ENCODE peak calls at places on chromosome 12, in eight cellular contexts. One of them, this sample, is unnamed.

GRCh38 chr12:90572778-90573177 is 382.2 kb downstream of the CCER1 start:
- DNase-seq in cardiac muscle cell: no peak
- DNase-seq in Peyer's patch: no peak
- DNase-seq in GM23338: no peak
- DNase-seq in stomach: no peak
- DNase-seq in esophagus squamous epithelium: no peak
- DNase-seq in SK-N-SH: no peak
- DNase-seq in fibroblast of lung: no peak
- DNase-seq in this sample: no peak

GRCh38 chr12:8493084-8493483 is 20.2 kb upstream of the CLEC4D start:
- DNase-seq in cardiac muscle cell: no peak
- DNase-seq in Peyer's patch: no peak
- DNase-seq in GM23338: no peak
- DNase-seq in stomach: no peak
- DNase-seq in esophagus squamous epithelium: no peak
- DNase-seq in SK-N-SH: no peak
- DNase-seq in fibroblast of lung: no peak
- DNase-seq in this sample: no peak

GRCh38 chr12:101097829-101098580 is 112.0 kb downstream of the SLC5A8 start:
- DNase-seq in cardiac muscle cell: no peak
- DNase-seq in Peyer's patch: no peak
- DNase-seq in GM23338: no peak
- DNase-seq in stomach: no peak
- DNase-seq in esophagus squamous epithelium: no peak
- DNase-seq in SK-N-SH: no peak
- DNase-seq in fibroblast of lung: no peak
- DNase-seq in this sample: no peak

GRCh38 chr12:115660211-115660805 is 617.2 kb downstream of the MED13L start:
- DNase-seq in cardiac muscle cell: peak; percentile 69
- DNase-seq in Peyer's patch: peak; percentile 62
- DNase-seq in GM23338: no peak
- DNase-seq in stomach: peak; percentile 31
- DNase-seq in esophagus squamous epithelium: no peak
- DNase-seq in SK-N-SH: no peak
- DNase-seq in fibroblast of lung: peak; percentile 10
- DNase-seq in this sample: peak; percentile 30

GRCh38 chr12:89951050-89951693 is 242.5 kb upstream of the ATP2B1 start:
- DNase-seq in cardiac muscle cell: no peak
- DNase-seq in Peyer's patch: no peak
- DNase-seq in GM23338: no peak
- DNase-seq in stomach: no peak
- DNase-seq in esophagus squamous epithelium: no peak
- DNase-seq in SK-N-SH: no peak
- DNase-seq in fibroblast of lung: peak; percentile 30
- DNase-seq in this sample: no peak

GRCh38 chr12:121455766-121456420 is 56.0 kb downstream of the RNF34 start:
- DNase-seq in cardiac muscle cell: no peak
- DNase-seq in Peyer's patch: no peak
- DNase-seq in GM23338: no peak
- DNase-seq in stomach: no peak
- DNase-seq in esophagus squamous epithelium: no peak
- DNase-seq in SK-N-SH: no peak
- DNase-seq in fibroblast of lung: no peak
- DNase-seq in this sample: no peak

GRCh38 chr12:3520711-3521110 is 29.7 kb downstream of the PRMT8 start:
- DNase-seq in cardiac muscle cell: no peak
- DNase-seq in Peyer's patch: no peak
- DNase-seq in GM23338: no peak
- DNase-seq in stomach: no peak
- DNase-seq in esophagus squamous epithelium: no peak
- DNase-seq in SK-N-SH: no peak
- DNase-seq in fibroblast of lung: no peak
- DNase-seq in this sample: no peak

GRCh38 chr12:77382096-77382742 is 316.9 kb upstream of the E2F7 start:
- DNase-seq in cardiac muscle cell: peak; percentile 45
- DNase-seq in Peyer's patch: no peak
- DNase-seq in GM23338: peak; percentile 45
- DNase-seq in stomach: no peak
- DNase-seq in esophagus squamous epithelium: no peak
- DNase-seq in SK-N-SH: no peak
- DNase-seq in fibroblast of lung: peak; percentile 31
- DNase-seq in this sample: no peak

DNA sequence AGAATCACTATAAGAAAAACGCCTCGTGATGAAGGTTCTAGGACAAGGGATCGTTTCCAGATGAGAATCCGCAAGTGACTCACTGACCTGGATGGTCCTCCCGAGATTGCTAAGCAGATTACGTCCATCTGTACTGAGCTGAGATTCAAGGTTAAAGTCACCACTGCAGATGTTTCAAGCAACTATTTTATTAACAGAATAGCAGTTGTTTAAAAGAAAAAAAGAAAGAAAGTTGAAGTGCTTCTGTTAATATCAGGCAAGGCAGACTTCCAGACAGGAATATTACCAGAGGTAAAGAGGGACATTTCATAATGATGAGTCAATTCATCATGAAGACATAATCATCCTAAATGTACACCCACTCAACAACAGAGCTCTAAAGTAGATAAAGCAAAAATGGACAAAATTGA is 17.9 kb downstream of the PXN start:
- DNase-seq in cardiac muscle cell: no peak
- DNase-seq in Peyer's patch: no peak
- DNase-seq in GM23338: no peak
- DNase-seq in stomach: no peak
- DNase-seq in esophagus squamous epithelium: no peak
- DNase-seq in SK-N-SH: no peak
- DNase-seq in fibroblast of lung: peak; percentile 49
- DNase-seq in this sample: no peak
- H3K4me3 ChIP-seq in cardiac muscle cell: no peak overlapping the region
- H3K4me3 ChIP-seq in Peyer's patch: no peak overlapping the region
- H3K4me3 ChIP-seq in GM23338: no peak overlapping the region
- H3K4me3 ChIP-seq in stomach: no peak overlapping the region
- H3K4me3 ChIP-seq in esophagus squamous epithelium: no peak overlapping the region
- H3K4me3 ChIP-seq in SK-N-SH: peak overlapping the region; percentile 32
- H3K4me3 ChIP-seq in fibroblast of lung: no peak overlapping the region
- H3K4me3 ChIP-seq in this sample: no peak overlapping the region

DNA sequence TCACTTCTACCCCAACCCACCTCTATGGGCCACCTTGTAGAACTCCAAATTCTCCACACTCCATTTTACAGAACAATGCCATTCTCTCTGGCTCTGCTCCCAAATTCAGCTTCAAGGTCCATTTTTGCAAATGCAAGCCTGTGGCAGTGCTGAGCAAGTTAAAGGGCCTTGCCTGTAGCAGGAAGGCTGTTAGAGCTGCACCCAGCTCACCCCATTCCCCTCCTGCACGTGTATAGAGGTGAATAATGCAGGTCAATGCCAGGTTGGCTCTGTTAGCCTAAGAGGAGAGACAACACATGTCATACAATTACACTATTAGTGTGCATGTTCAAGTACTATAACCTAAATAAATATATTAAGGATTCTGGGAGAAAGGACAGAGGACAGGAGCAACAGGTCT is 120.4 kb downstream of the TBX5 start:
- DNase-seq in cardiac muscle cell: no peak
- DNase-seq in Peyer's patch: no peak
- DNase-seq in GM23338: no peak
- DNase-seq in stomach: no peak
- DNase-seq in esophagus squamous epithelium: no peak
- DNase-seq in SK-N-SH: no peak
- DNase-seq in fibroblast of lung: no peak
- DNase-seq in this sample: no peak
- H3K27ac ChIP-seq in cardiac muscle cell: peak overlapping the region; percentile 9
- H3K27ac ChIP-seq in Peyer's patch: no peak overlapping the region
- H3K27ac ChIP-seq in GM23338: no peak overlapping the region
- H3K27ac ChIP-seq in stomach: no peak overlapping the region
- H3K27ac ChIP-seq in esophagus squamous epithelium: no peak overlapping the region
- H3K27ac ChIP-seq in SK-N-SH: no peak overlapping the region
- H3K27ac ChIP-seq in fibroblast of lung: no peak overlapping the region
- H3K27ac ChIP-seq in this sample: no peak overlapping the region

GRCh38 chr12:39618701-39619100 is 902 bp downstream of the ABCD2 start:
- DNase-seq in cardiac muscle cell: no peak
- DNase-seq in Peyer's patch: no peak
- DNase-seq in GM23338: no peak
- DNase-seq in stomach: no peak
- DNase-seq in esophagus squamous epithelium: no peak
- DNase-seq in SK-N-SH: no peak
- DNase-seq in fibroblast of lung: no peak
- DNase-seq in this sample: no peak

GRCh38 chr12:39620664-39621658 is 1.4 kb upstream of the ABCD2 start:
- DNase-seq in cardiac muscle cell: peak; percentile 10
- DNase-seq in Peyer's patch: no peak
- DNase-seq in GM23338: no peak
- DNase-seq in stomach: no peak
- DNase-seq in esophagus squamous epithelium: no peak
- DNase-seq in SK-N-SH: no peak
- DNase-seq in fibroblast of lung: peak; percentile 5
- DNase-seq in this sample: no peak

GRCh38 chr12:39619316-39619659 is 315 bp downstream of the ABCD2 start:
- DNase-seq in cardiac muscle cell: peak; percentile 28
- DNase-seq in Peyer's patch: no peak
- DNase-seq in GM23338: peak; percentile 21
- DNase-seq in stomach: no peak
- DNase-seq in esophagus squamous epithelium: no peak
- DNase-seq in SK-N-SH: peak; percentile 32
- DNase-seq in fibroblast of lung: no peak
- DNase-seq in this sample: no peak

GRCh38 chr12:39621670-39622069 is 2.1 kb upstream of the ABCD2 start:
- DNase-seq in cardiac muscle cell: no peak
- DNase-seq in Peyer's patch: no peak
- DNase-seq in GM23338: no peak
- DNase-seq in stomach: no peak
- DNase-seq in esophagus squamous epithelium: no peak
- DNase-seq in SK-N-SH: no peak
- DNase-seq in fibroblast of lung: no peak
- DNase-seq in this sample: no peak

GRCh38 chr12:39619660-39620433 is at the start of gene ABCD2:
- DNase-seq in cardiac muscle cell: peak; percentile 87
- DNase-seq in Peyer's patch: peak; percentile 57
- DNase-seq in GM23338: peak; percentile 90
- DNase-seq in stomach: peak; percentile 31
- DNase-seq in esophagus squamous epithelium: no peak
- DNase-seq in SK-N-SH: peak; percentile 73
- DNase-seq in fibroblast of lung: peak; percentile 90
- DNase-seq in this sample: peak; percentile 73
- TF ChIP-seq CTCF in cardiac muscle cell: no peak
- TF ChIP-seq CTCF in Peyer's patch: no peak
- TF ChIP-seq CTCF in GM23338: no peak
- TF ChIP-seq CTCF in stomach: no peak
- TF ChIP-seq CTCF in esophagus squamous epithelium: peak; percentile 29
- TF ChIP-seq CTCF in SK-N-SH: peak; percentile 33
- TF ChIP-seq CTCF in fibroblast of lung: peak; percentile 6
- TF ChIP-seq CTCF in this sample: no peak

GRCh38 chr12:97301576-97301975 is 161.0 kb upstream of the RMST start:
- DNase-seq in cardiac muscle cell: no peak
- DNase-seq in Peyer's patch: no peak
- DNase-seq in GM23338: no peak
- DNase-seq in stomach: no peak
- DNase-seq in esophagus squamous epithelium: no peak
- DNase-seq in SK-N-SH: no peak
- DNase-seq in fibroblast of lung: no peak
- DNase-seq in this sample: no peak

GRCh38 chr12:97300431-97300830 is 162.2 kb upstream of the RMST start:
- DNase-seq in cardiac muscle cell: no peak
- DNase-seq in Peyer's patch: no peak
- DNase-seq in GM23338: no peak
- DNase-seq in stomach: no peak
- DNase-seq in esophagus squamous epithelium: no peak
- DNase-seq in SK-N-SH: no peak
- DNase-seq in fibroblast of lung: no peak
- DNase-seq in this sample: no peak

GRCh38 chr12:97300921-97301320 is 161.7 kb upstream of the RMST start:
- DNase-seq in cardiac muscle cell: no peak
- DNase-seq in Peyer's patch: no peak
- DNase-seq in GM23338: no peak
- DNase-seq in stomach: no peak
- DNase-seq in esophagus squamous epithelium: no peak
- DNase-seq in SK-N-SH: no peak
- DNase-seq in fibroblast of lung: no peak
- DNase-seq in this sample: no peak

DNA sequence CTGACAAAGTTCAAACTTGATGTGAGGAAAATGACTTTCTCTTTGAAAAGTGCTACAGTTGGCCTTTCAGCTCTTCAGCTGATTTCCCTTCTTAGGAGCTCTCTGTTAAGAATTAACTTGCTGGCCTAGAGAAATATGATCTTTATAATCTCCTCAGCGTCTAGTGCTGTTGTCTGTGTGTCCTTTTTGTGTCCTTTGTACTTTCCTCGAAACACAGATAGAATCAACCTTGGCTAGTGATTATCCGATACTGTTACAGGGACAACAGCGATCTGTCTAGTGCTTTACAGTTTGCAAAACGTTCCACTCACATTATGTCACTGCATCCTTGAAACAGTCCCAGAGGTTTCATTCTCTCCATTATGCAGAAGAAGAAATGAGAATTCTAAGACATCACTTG is 162.7 kb upstream of the RMST start:
- DNase-seq in cardiac muscle cell: no peak
- DNase-seq in Peyer's patch: no peak
- DNase-seq in GM23338: no peak
- DNase-seq in stomach: no peak
- DNase-seq in esophagus squamous epithelium: no peak
- DNase-seq in SK-N-SH: no peak
- DNase-seq in fibroblast of lung: no peak
- DNase-seq in this sample: no peak
- H3K4me3 ChIP-seq in cardiac muscle cell: no peak overlapping the region
- H3K4me3 ChIP-seq in Peyer's patch: no peak overlapping the region
- H3K4me3 ChIP-seq in GM23338: no peak overlapping the region
- H3K4me3 ChIP-seq in stomach: no peak overlapping the region
- H3K4me3 ChIP-seq in esophagus squamous epithelium: no peak overlapping the region
- H3K4me3 ChIP-seq in SK-N-SH: no peak overlapping the region
- H3K4me3 ChIP-seq in fibroblast of lung: no peak overlapping the region
- H3K4me3 ChIP-seq in this sample: no peak overlapping the region

This sample was measured in testis.